ENCODE peak calls at places on chromosomes 2 and 18, in ten cellular contexts. A, Y, Q, L, X, G, Z, K, W and C are unnamed samples.

GRCh38 chr18:62073882-62074281 is 113.0 kb downstream of the PIGN start:
- DNase-seq in X (no peak), G (no peak), W (no peak), K (no peak), Y (no peak), A (no peak), Q (no peak), Z (no peak), L (no peak), C (no peak)

GRCh38 chr2:219252084-219252483 is 959 bp upstream of the TUBA4B start:
- DNase-seq in Q (no peak), L (no peak), W (no peak), X (no peak), Y (no peak), G (no peak), K (no peak), Z (no peak), A (no peak), C (peak; percentile 78)

GRCh38 chr2:227450921-227451654 is 20.9 kb upstream of the AGFG1 start:
- DNase-seq in K (no peak), Q (peak; percentile 12), W (no peak), A (peak; percentile 92), X (no peak), Z (no peak), Y (no peak), L (no peak), G (no peak), C (no peak)

GRCh38 chr18:75244336-75244735 is 33.7 kb downstream of the TSHZ1 start:
- DNase-seq in K (no peak), Z (no peak), A (no peak), L (no peak), G (no peak), Y (no peak), X (no peak), Q (no peak), W (no peak), C (no peak)

GRCh38 chr2:127877626-127878025 is 8.1 kb downstream of the AMMECR1L start:
- DNase-seq in X (no peak), K (no peak), G (no peak), A (no peak), L (no peak), Y (no peak), Z (no peak), W (no peak), Q (no peak), C (no peak)

GRCh38 chr18:50266248-50266704 is at the start of gene CFAP53:
- DNase-seq in K (peak; percentile 94), L (peak; percentile 99), X (peak; percentile 86), Z (peak; percentile 94), A (peak; percentile 93), G (peak; percentile 94), W (peak; percentile 93), Q (peak; percentile 79), Y (peak; percentile 66), C (peak; percentile 94)

GRCh38 chr2:201642579-201643215 is 606 bp downstream of the TMEM237 start:
- DNase-seq in A (peak; percentile 85), W (peak; percentile 77), Z (peak; percentile 74), X (peak; percentile 75), Q (peak; percentile 68), G (peak; percentile 93), K (peak; percentile 80), Y (peak; percentile 68), L (peak; percentile 95), C (peak; percentile 77)

GRCh38 chr2:37000273-37000780 is 34.0 kb upstream of the STRN start:
- DNase-seq in W (no peak), Z (no peak), G (no peak), Q (no peak), X (no peak), Y (no peak), L (no peak), K (no peak), A (peak; percentile 2), C (no peak)

GRCh38 chr18:4842287-4842686 is 354.8 kb downstream of the AKAIN1 start:
- DNase-seq in Y (no peak), W (no peak), L (no peak), Q (no peak), X (no peak), K (no peak), G (no peak), A (no peak), Z (no peak), C (no peak)

GRCh38 chr2:98505311-98505808 is 60.7 kb downstream of the INPP4A start:
- DNase-seq in Y (no peak), W (no peak), A (no peak), G (no peak), L (peak; percentile 87), Q (no peak), K (peak; percentile 34), X (no peak), Z (peak; percentile 23), C (peak; percentile 50)

GRCh38 chr2:236818281-236819045 is 248.8 kb downstream of the ACKR3 start:
- DNase-seq in L (no peak), Z (no peak), W (no peak), Y (no peak), K (no peak), G (no peak), A (no peak), Q (no peak), X (no peak), C (no peak)

GRCh38 chr18:267380-267687 is 513 bp downstream of the THOC1 start:
- DNase-seq in G (no peak), Z (no peak), W (peak; percentile 31), Y (no peak), X (no peak), K (no peak), Q (no peak), A (no peak), L (no peak), C (no peak)

GRCh38 chr2:21040468-21041377 is 3.1 kb downstream of the APOB start:
- DNase-seq in G (no peak), X (no peak), A (no peak), Q (no peak), W (no peak), Y (no peak), L (no peak), Z (no peak), K (no peak), C (no peak)

GRCh38 chr2:224407241-224407680 is 5.4 kb upstream of the FAM124B start:
- DNase-seq in A (peak; percentile 35), L (no peak), G (no peak), X (peak; percentile 19), Z (no peak), W (no peak), Q (no peak), K (peak; percentile 17), Y (no peak), C (no peak)

GRCh38 chr2:151638188-151638933 is 95.9 kb downstream of the NEB start:
- DNase-seq in Z (peak; percentile 55), Y (no peak), W (no peak), L (no peak), K (no peak), G (no peak), Q (no peak), X (no peak), A (no peak), C (no peak)

DNA sequence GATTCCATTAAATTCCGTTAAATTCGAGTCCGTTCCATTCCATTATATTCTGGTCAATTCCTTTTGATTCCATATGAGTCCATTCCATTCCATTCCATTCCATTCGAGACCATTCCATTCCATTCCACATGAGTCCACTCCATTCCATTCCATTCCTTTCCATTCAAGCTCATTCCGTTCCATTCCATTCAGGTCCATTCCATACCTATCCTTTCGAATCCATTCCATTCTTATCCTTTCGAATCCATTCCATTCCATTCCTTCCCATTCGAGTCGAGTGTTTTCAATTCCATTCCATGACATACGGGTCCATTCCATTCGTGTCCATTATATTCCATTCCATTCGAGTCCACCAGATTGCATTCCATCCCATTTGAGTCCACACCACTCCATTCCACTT is 1127.4 kb downstream of the RPIA start:
- DNase-seq in W (no peak), K (no peak), Z (no peak), X (no peak), Y (no peak), L (no peak), G (no peak), Q (no peak), A (no peak), C (no peak)
- H3K9me3 ChIP-seq in W (peaks cover 49% of the 10 kb centered on the region), K (no peaks in the 10 kb centered on the region), Z (no peaks in the 10 kb centered on the region), X (peaks cover 24% of the 10 kb centered on the region), Y (peaks cover 70% of the 10 kb centered on the region), L (peaks cover 17% of the 10 kb centered on the region), G (peaks cover 50% of the 10 kb centered on the region), Q (no peaks in the 10 kb centered on the region), A (peaks cover 72% of the 10 kb centered on the region), C (peaks cover 61% of the 10 kb centered on the region)

GRCh38 chr2:172046866-172047265 is 38.4 kb upstream of the DLX1 start:
- DNase-seq in Q (no peak), G (no peak), L (no peak), Z (no peak), X (no peak), W (no peak), K (no peak), A (no peak), Y (no peak), C (no peak)
- H3K9me3 ChIP-seq in Q (no peaks in the 10 kb centered on the region), G (no peaks in the 10 kb centered on the region), L (no peaks in the 10 kb centered on the region), Z (no peaks in the 10 kb centered on the region), X (no peaks in the 10 kb centered on the region), W (no peaks in the 10 kb centered on the region), K (no peaks in the 10 kb centered on the region), A (no peaks in the 10 kb centered on the region), Y (no peaks in the 10 kb centered on the region), C (no peaks in the 10 kb centered on the region)

GRCh38 chr18:14943486-14943885 is 195.5 kb downstream of the ANKRD30B start:
- DNase-seq in Z (no peak), G (no peak), L (no peak), X (no peak), A (no peak), Y (no peak), K (no peak), W (no peak), Q (no peak), C (no peak)
- H3K9me3 ChIP-seq in Z (no peaks in the 10 kb centered on the region), G (no peaks in the 10 kb centered on the region), L (no peaks in the 10 kb centered on the region), X (no peaks in the 10 kb centered on the region), A (no peaks in the 10 kb centered on the region), Y (no peaks in the 10 kb centered on the region), K (no peaks in the 10 kb centered on the region), W (no peaks in the 10 kb centered on the region), Q (no peaks in the 10 kb centered on the region), C (no peaks in the 10 kb centered on the region)

GRCh38 chr18:79888016-79888415 is 63.4 kb downstream of the SLC66A2 start:
- DNase-seq in X (no peak), L (peak; percentile 70), K (no peak), W (no peak), Q (no peak), Z (no peak), G (no peak), Y (no peak), A (no peak), C (peak; percentile 8)

GRCh38 chr18:79884296-79884962 is 67.0 kb downstream of the SLC66A2 start:
- DNase-seq in L (peak; percentile 70), W (no peak), G (no peak), X (no peak), Z (no peak), A (no peak), Q (no peak), Y (no peak), K (no peak), C (no peak)

GRCh38 chr18:79884963-79885728 is 66.3 kb downstream of the SLC66A2 start:
- DNase-seq in X (no peak), L (peak; percentile 55), W (no peak), K (no peak), G (peak; percentile 45), Q (no peak), A (no peak), Z (no peak), Y (no peak), C (no peak)

GRCh38 chr18:79889569-79889968 is 61.9 kb downstream of the SLC66A2 start:
- DNase-seq in L (no peak), Z (no peak), K (no peak), W (no peak), Y (no peak), G (no peak), X (no peak), A (no peak), Q (no peak), C (no peak)

GRCh38 chr18:79887181-79888000 is 64.1 kb downstream of the SLC66A2 start:
- DNase-seq in W (no peak), Q (no peak), Y (no peak), K (no peak), X (no peak), A (no peak), Z (no peak), L (peak; percentile 54), G (no peak), C (no peak)
- H3K9me3 ChIP-seq in W (peaks cover 10% of the 10 kb centered on the region), Q (no peaks in the 10 kb centered on the region), Y (peaks cover 39% of the 10 kb centered on the region), K (peaks cover 51% of the 10 kb centered on the region), X (peaks cover 8% of the 10 kb centered on the region), A (no peaks in the 10 kb centered on the region), Z (peaks cover 10% of the 10 kb centered on the region), L (peaks cover 53% of the 10 kb centered on the region), G (peaks cover 27% of the 10 kb centered on the region), C (peaks cover 49% of the 10 kb centered on the region)